ENCODE peak calls at places on chromosomes 2 and 18, in six cellular contexts. A is sigmoid colon, E is K562, L is SK-N-SH, T is stomach, M is prostate gland. Q is an unnamed sample.
A peak's percentile ranks its signal among the peaks of the same experiment; 100 is the strongest.

GRCh38 chr2:159086332-159086731 is 117.9 kb downstream of the TANC1 start:
- DNase-seq in T (no peak), M (no peak), A (no peak), E (peak; percentile 44), L (no peak), Q (no peak)

GRCh38 chr2:119248311-119248710 is 24.7 kb downstream of the STEAP3 start:
- DNase-seq in A (no peak), T (peak; percentile 9), L (no peak), E (no peak), M (no peak), Q (no peak)

GRCh38 chr2:9690252-9690651 is 59.5 kb upstream of the YWHAQ start:
- DNase-seq in T (no peak), A (no peak), L (no peak), M (no peak), E (no peak), Q (no peak)

GRCh38 chr18:56645415-56646016 is 5.6 kb upstream of the WDR7 start:
- DNase-seq in M (no peak), A (no peak), L (no peak), E (peak; percentile 26), T (no peak), Q (no peak)

GRCh38 chr2:233247744-233248143 is 3.7 kb upstream of the ATG16L1 start:
- DNase-seq in M (no peak), L (no peak), E (no peak), A (no peak), T (no peak), Q (no peak)

GRCh38 chr2:239252433-239253200 is 148.2 kb downstream of the HDAC4 start:
- DNase-seq in T (no peak), L (no peak), M (no peak), E (no peak), A (peak; percentile 86), Q (peak; percentile 89)

GRCh38 chr18:36676629-36677028 is 152.2 kb downstream of the TPGS2 start:
- DNase-seq in L (no peak), E (no peak), A (no peak), T (no peak), M (no peak), Q (no peak)

GRCh38 chr2:156539086-156539485 is 102.9 kb downstream of the GPD2 start:
- DNase-seq in L (no peak), M (no peak), A (no peak), E (no peak), T (no peak), Q (no peak)

GRCh38 chr2:120681181-120681580 is 54.5 kb upstream of the GLI2 start:
- DNase-seq in T (no peak), A (peak; percentile 39), L (no peak), E (no peak), M (no peak), Q (peak; percentile 54)

GRCh38 chr2:189022002-189022401 is 47.8 kb downstream of the COL3A1 start:
- DNase-seq in T (no peak), E (no peak), A (peak; percentile 70), M (no peak), L (peak; percentile 9), Q (no peak)

GRCh38 chr2:65366595-65367125 is 65.7 kb downstream of the SPRED2 start:
- DNase-seq in L (no peak), T (no peak), M (peak; percentile 77), E (peak; percentile 86), A (no peak), Q (no peak)

GRCh38 chr2:171741189-171741588 is 53.9 kb downstream of the DYNC1I2 start:
- DNase-seq in E (no peak), T (no peak), L (no peak), A (no peak), M (no peak), Q (no peak)

GRCh38 chr2:36287363-36288275 is 68.0 kb upstream of the CRIM1 start:
- DNase-seq in A (no peak), E (no peak), T (no peak), M (no peak), L (no peak), Q (no peak)

GRCh38 chr2:56015631-56016251 is 92.2 kb upstream of the EFEMP1 start:
- DNase-seq in M (no peak), T (no peak), A (no peak), L (no peak), E (no peak), Q (no peak)

GRCh38 chr2:5560981-5561380 is 131.2 kb upstream of the SOX11 start:
- DNase-seq in T (no peak), M (no peak), A (no peak), E (no peak), L (peak; percentile 32), Q (no peak)

GRCh38 chr2:231483398-231484329 is 19.4 kb upstream of the NCL start:
- DNase-seq in M (no peak), T (no peak), E (no peak), A (peak; percentile 62), L (peak; percentile 39), Q (peak; percentile 88)

GRCh38 chr2:9867876-9868275 is 24.6 kb downstream of the TAF1B start:
- DNase-seq in E (no peak), M (no peak), L (no peak), T (no peak), A (no peak), Q (no peak)

GRCh38 chr2:181430406-181431199 is 26.6 kb upstream of the ITGA4 start:
- DNase-seq in T (no peak), A (no peak), L (no peak), M (no peak), E (peak; percentile 3), Q (no peak)

GRCh38 chr18:70371908-70372307 is 83.1 kb downstream of the SOCS6 start:
- DNase-seq in E (no peak), T (no peak), A (no peak), L (no peak), M (no peak), Q (no peak)

DNA sequence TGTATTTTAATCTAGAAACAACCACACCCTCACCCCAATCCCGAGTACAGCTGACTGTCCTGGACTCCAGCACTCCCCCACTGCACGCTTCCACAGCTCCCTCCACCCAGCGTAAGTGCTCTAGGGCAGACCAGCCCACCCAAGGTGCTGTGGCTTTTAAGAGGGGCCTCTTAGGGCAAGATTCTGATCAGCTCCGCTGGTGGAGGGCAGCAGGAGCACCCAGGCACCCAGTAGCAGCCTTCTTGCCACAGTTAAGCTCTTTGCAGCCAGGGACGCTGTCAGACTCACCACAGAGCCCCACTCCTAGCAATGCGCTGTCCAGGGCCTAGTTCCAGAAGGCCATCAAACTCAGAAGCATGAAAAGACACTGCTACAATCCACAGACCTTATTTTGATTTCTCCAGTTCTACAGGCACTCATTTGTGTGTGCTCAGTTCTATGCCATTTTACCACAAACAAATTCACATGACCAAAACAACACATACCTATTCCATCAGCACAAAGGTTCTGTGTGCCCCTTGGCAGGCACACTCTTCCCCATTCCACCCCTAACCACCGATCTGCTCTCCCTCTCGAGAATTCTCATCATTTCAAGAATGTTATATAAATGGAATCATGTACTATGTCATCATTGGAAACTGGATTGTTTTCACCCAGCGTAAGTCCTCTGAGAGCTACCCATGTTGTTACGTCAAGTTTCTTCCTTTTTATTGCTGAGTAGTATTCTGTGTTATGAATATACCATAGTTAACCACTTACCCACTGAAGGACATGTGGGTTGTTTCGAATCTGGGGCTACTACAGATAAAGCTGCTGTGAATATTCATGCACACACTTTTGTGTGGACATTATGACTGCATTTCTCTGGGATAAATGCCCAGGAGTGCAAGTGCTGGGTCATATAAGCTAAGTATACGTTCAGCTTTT is 40.4 kb downstream of the PTPN2 start:
- DNase-seq in E (peak; percentile 36), A (no peak), M (no peak), T (no peak), L (no peak), Q (peak; percentile 62)
- H3K27ac ChIP-seq in E (peak overlapping the region; percentile 5), A (no peak overlapping the region), M (no peak overlapping the region), T (no peak overlapping the region), L (no peak overlapping the region), Q (peak overlapping the region; percentile 16)

GRCh38 chr2:144431384-144431783 is 88.5 kb downstream of the ZEB2 start:
- DNase-seq in M (no peak), A (no peak), E (no peak), L (no peak), T (no peak), Q (no peak)
- TF ChIP-seq POLR2AphosphoS5 in M (no peak), A (no peak), E (no peak), L (no peak), T (no peak), Q (no peak)

GRCh38 chr2:47054867-47055266 is 100.2 kb downstream of the STPG4 start:
- DNase-seq in T (no peak), E (no peak), M (no peak), L (no peak), A (no peak), Q (no peak)
- H3K27ac ChIP-seq in T (peak overlapping the region; percentile 87), E (no peak overlapping the region), M (no peak overlapping the region), L (peak overlapping the region; percentile 100), A (peak overlapping the region; percentile 89), Q (peak overlapping the region; percentile 89)

GRCh38 chr18:76715012-76715608 is 107.2 kb upstream of the ZNF236 start:
- DNase-seq in M (no peak), A (no peak), E (no peak), T (no peak), L (no peak), Q (no peak)
- TF ChIP-seq POLR2AphosphoS5 in M (no peak), A (no peak), E (no peak), T (no peak), L (no peak), Q (no peak)

GRCh38 chr2:28594369-28595108 is 98.7 kb downstream of the PLB1 start:
- DNase-seq in T (peak; percentile 96), A (peak; percentile 96), M (peak; percentile 95), L (peak; percentile 85), E (peak; percentile 91), Q (peak; percentile 95)
- H3K27ac ChIP-seq in T (peak overlapping the region; percentile 89), A (peak overlapping the region; percentile 93), M (peak overlapping the region; percentile 89), L (no peak overlapping the region), E (no peak overlapping the region), Q (peak overlapping the region; percentile 81)

DNA sequence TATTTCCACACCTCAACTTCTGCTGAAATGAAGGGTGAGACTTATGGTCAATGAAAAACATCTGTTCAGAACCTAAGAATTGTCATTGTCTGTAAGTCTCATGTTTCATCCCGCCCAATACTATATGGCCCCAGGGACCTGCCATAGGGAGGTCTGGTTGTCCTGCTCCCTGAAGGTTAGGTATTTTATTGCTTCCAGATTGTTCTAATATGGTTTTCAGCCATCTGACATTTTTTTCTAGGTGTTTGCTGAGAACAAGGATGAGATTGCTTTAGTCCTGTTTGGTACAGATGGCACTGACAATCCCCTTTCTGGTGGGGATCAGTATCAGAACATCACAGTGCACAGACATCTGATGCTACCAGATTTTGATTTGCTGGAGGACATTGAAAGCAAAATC is 7.3 kb downstream of the XRCC5 start:
- DNase-seq in A (no peak), M (no peak), T (no peak), E (no peak), L (peak; percentile 38), Q (no peak)
- TF ChIP-seq POLR2AphosphoS5 in A (no peak), M (no peak), T (no peak), E (no peak), L (peak; percentile 18), Q (no peak)

GRCh38 chr2:126970583-126970982 is 71.9 kb downstream of the TEX51 start:
- DNase-seq in A (no peak), M (no peak), T (no peak), E (no peak), L (no peak), Q (no peak)
- H3K27ac ChIP-seq in A (peak overlapping the region; percentile 73), M (no peak overlapping the region), T (no peak overlapping the region), E (no peak overlapping the region), L (no peak overlapping the region), Q (no peak overlapping the region)